ENCODE peak calls at places on chromosome 22, in six cellular contexts. K is H1, P is ovary, X is K562, D is A549, Y is upper lobe of left lung. I is an unnamed sample.

GRCh38 chr22:17706451-17706900 is 67.8 kb downstream of the BID start:
- DNase-seq in D (peak), X (peak), K (no peak), P (peak), Y (no peak), I (no peak)

GRCh38 chr22:36405671-36406070 is 17.9 kb upstream of the MYH9 start:
- DNase-seq in D (no peak), P (no peak), Y (no peak), K (no peak), X (no peak), I (no peak)

GRCh38 chr22:47384977-47385376 is 622.5 kb downstream of the TBC1D22A start:
- DNase-seq in P (no peak), K (no peak), X (no peak), Y (no peak), D (no peak), I (no peak)

GRCh38 chr22:46425011-46425410 is 89.5 kb downstream of the TRMU start:
- DNase-seq in X (no peak), D (no peak), K (no peak), Y (no peak), P (no peak), I (no peak)

GRCh38 chr22:45996241-45997076 is 19.5 kb upstream of the WNT7B start:
- DNase-seq in P (no peak), Y (peak), X (no peak), D (no peak), K (no peak), I (no peak)

GRCh38 chr22:47435204-47435487 is 672.7 kb downstream of the TBC1D22A start:
- DNase-seq in K (no peak), P (no peak), X (no peak), D (no peak), Y (no peak), I (no peak)

GRCh38 chr22:46660604-46661201 is 40.5 kb downstream of the GRAMD4 start:
- DNase-seq in D (no peak), X (no peak), Y (peak), K (no peak), P (no peak), I (no peak)

GRCh38 chr22:17171313-17172171 is 12.5 kb upstream of the HDHD5 start:
- DNase-seq in Y (peak), X (peak), K (peak), P (peak), D (peak), I (peak)

GRCh38 chr22:48217596-48217995 is 1455.1 kb downstream of the TBC1D22A start:
- DNase-seq in K (no peak), P (no peak), D (no peak), Y (no peak), X (no peak), I (peak)

GRCh38 chr22:31947296-31947695 is 3.0 kb downstream of the YWHAH start:
- DNase-seq in K (no peak), P (no peak), D (peak), X (no peak), Y (no peak), I (no peak)

GRCh38 chr22:25193548-25193947 is 6.1 kb upstream of the CRYBB3 start:
- DNase-seq in X (no peak), K (no peak), D (no peak), Y (no peak), P (no peak), I (no peak)

GRCh38 chr22:49052023-49052538 is 775.6 kb downstream of the BRD1 start:
- DNase-seq in X (peak), P (no peak), Y (peak), D (no peak), K (no peak), I (no peak)

GRCh38 chr22:32622004-32622761 is 147.6 kb downstream of the FBXO7 start:
- DNase-seq in D (no peak), P (peak), K (peak), X (no peak), Y (no peak), I (no peak)

GRCh38 chr22:48300877-48301276 is 1526.8 kb downstream of the BRD1 start:
- DNase-seq in D (no peak), P (no peak), X (no peak), K (no peak), Y (no peak), I (no peak)

GRCh38 chr22:21026783-21027692 is 5.3 kb downstream of the SLC7A4 start:
- DNase-seq in Y (no peak), K (no peak), P (no peak), X (no peak), D (no peak), I (no peak)

GRCh38 chr22:22073769-22074561 is 91.4 kb upstream of the TOP3B start:
- DNase-seq in X (no peak), K (no peak), D (no peak), Y (no peak), P (no peak), I (no peak)
- TF ChIP-seq EP300 in X (no peak), K (no peak), D (no peak), Y (no peak), P (no peak), I (no peak)

GRCh38 chr22:30422481-30423295 is 2.9 kb upstream of the MTFP1 start:
- DNase-seq in D (peak), K (peak), X (peak), Y (no peak), P (peak), I (peak)
- TF ChIP-seq POLR2A in D (no peak), K (peak), X (no peak), Y (peak), P (no peak), I (no peak)

DNA sequence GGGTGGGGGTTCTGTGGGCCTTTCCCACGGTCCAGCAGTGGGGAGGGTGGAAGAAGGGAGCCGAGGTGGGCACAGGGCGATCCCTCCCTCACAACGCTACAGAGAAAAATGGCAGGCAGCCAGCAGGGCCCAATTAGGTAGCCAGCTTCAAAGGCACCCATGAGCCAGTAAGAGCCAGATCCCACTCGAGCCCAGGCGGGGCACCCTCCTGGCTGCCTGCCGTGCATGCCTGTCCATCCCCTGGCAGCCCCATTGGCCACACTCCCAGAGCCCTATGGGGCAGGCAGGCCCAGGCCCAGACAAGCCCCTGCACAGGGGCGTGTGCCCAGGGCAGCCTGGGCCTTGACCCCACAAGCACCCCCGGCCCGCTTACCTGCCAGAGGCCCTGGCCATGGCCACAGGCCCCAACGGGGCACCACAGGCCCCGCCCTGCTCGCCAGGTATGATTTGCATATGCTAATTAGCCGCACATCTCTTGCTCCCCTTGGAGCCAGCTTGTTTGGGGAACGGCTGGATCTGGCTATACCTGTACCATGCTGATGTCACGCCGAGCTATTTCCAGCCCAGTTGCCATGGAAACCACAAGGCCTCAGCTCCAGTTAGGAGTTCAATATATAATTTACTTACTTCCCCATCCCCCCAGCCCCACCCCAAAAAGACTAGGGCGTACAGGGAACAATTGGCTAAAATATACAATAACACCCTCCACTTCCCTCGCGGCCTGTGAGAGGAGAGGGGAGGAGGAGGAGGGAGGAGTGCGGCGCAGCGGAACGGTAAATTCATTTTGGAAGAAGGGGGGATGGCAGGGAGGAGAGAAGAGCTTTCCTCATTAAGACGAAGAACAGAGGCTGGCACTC is 47.5 kb upstream of the TCF20 start:
- DNase-seq in P (no peak), Y (peak), X (no peak), D (no peak), K (no peak), I (no peak)
- TF ChIP-seq EP300 in P (no peak), Y (no peak), X (no peak), D (no peak), K (peak), I (no peak)

GRCh38 chr22:19879996-19880785 is 25.5 kb upstream of the GNB1L start:
- DNase-seq in D (no peak), P (peak), K (peak), Y (peak), X (no peak), I (no peak)

GRCh38 chr22:19882446-19883381 is 28.0 kb upstream of the GNB1L start:
- DNase-seq in Y (no peak), X (no peak), D (no peak), P (peak), K (peak), I (no peak)

GRCh38 chr22:19879651-19879995 is 24.9 kb upstream of the GNB1L start:
- DNase-seq in D (no peak), Y (peak), K (peak), X (no peak), P (peak), I (no peak)

GRCh38 chr22:19879248-19879575 is 24.5 kb upstream of the GNB1L start:
- DNase-seq in P (no peak), X (no peak), K (peak), Y (peak), D (no peak), I (no peak)

GRCh38 chr22:19880786-19881569 is 26.3 kb upstream of the GNB1L start:
- DNase-seq in P (peak), X (no peak), Y (no peak), K (peak), D (peak), I (no peak)
- TF ChIP-seq POLR2A in P (no peak), X (no peak), Y (no peak), K (no peak), D (no peak), I (no peak)